ENCODE peak calls at places on chromosome 7, in ten cellular contexts. E is AG04450, B is ovary, G is stomach, K is astrocyte, H is type B pancreatic cell, P is left ventricle myocardium inferior, R is dorsolateral prefrontal cortex, N is lower lobe of right lung, W is HCT116. C is an unnamed sample.

GRCh38 chr7:96671854-96672253 is 37.8 kb downstream of the SEM1 start:
- DNase-seq in E (no peak), B (no peak), G (no peak), K (no peak), H (no peak), P (no peak), R (no peak), N (no peak), W (no peak), C (no peak)

GRCh38 chr7:42097756-42098155 is 139.3 kb downstream of the GLI3 start:
- DNase-seq in E (no peak), B (no peak), G (no peak), K (peak; percentile 82), H (no peak), P (no peak), R (no peak), N (no peak), W (no peak), C (no peak)

GRCh38 chr7:102073931-102074880 is 212.5 kb upstream of the SH2B2 start:
- DNase-seq in E (no peak), B (no peak), G (no peak), K (no peak), H (no peak), P (no peak), R (no peak), N (no peak), W (no peak), C (no peak)

GRCh38 chr7:100137851-100138760 is 10.6 kb upstream of the LAMTOR4 start:
- DNase-seq in E (no peak), B (no peak), G (peak; percentile 63), K (no peak), H (no peak), P (no peak), R (no peak), N (no peak), W (no peak), C (no peak)

GRCh38 chr7:101814081-101814995 is 3.1 kb upstream of the CUX1 start:
- DNase-seq in E (no peak), B (peak; percentile 72), G (peak; percentile 69), K (no peak), H (no peak), P (peak; percentile 51), R (peak; percentile 56), N (peak; percentile 82), W (no peak), C (no peak)

GRCh38 chr7:44882899-44883298 is 2.4 kb downstream of the PURB start:
- DNase-seq in E (no peak), B (no peak), G (no peak), K (peak; percentile 21), H (no peak), P (no peak), R (no peak), N (no peak), W (no peak), C (no peak)

GRCh38 chr7:130227883-130228575 is 20.4 kb downstream of the SSMEM1 start:
- DNase-seq in E (no peak), B (no peak), G (no peak), K (no peak), H (no peak), P (no peak), R (no peak), N (no peak), W (no peak), C (no peak)

GRCh38 chr7:91474074-91474473 is 209.8 kb downstream of the FZD1 start:
- DNase-seq in E (no peak), B (no peak), G (no peak), K (no peak), H (no peak), P (no peak), R (no peak), N (no peak), W (no peak), C (no peak)

GRCh38 chr7:45601094-45601493 is 26.9 kb downstream of the ADCY1 start:
- DNase-seq in E (no peak), B (no peak), G (peak; percentile 22), K (no peak), H (peak; percentile 24), P (no peak), R (no peak), N (no peak), W (no peak), C (peak; percentile 66)

GRCh38 chr7:128266891-128267839 is 26.1 kb downstream of the LEP start:
- DNase-seq in E (no peak), B (peak; percentile 49), G (peak; percentile 61), K (peak; percentile 47), H (no peak), P (peak; percentile 54), R (peak; percentile 51), N (no peak), W (no peak), C (peak; percentile 93)

GRCh38 chr7:8078418-8078817 is 109.8 kb downstream of the GLCCI1 start:
- DNase-seq in E (no peak), B (no peak), G (no peak), K (no peak), H (no peak), P (no peak), R (no peak), N (no peak), W (no peak), C (no peak)
- TF ChIP-seq CTCF in E (no peak), B (no peak), G (no peak), K (no peak), H (no peak), P (no peak), R (no peak), N (no peak), W (no peak), C (no peak)

GRCh38 chr7:503046-503574 is 16.5 kb downstream of the PDGFA start:
- DNase-seq in E (no peak), B (no peak), G (no peak), K (no peak), H (no peak), P (no peak), R (peak; percentile 34), N (peak; percentile 30), W (no peak), C (no peak)
- TF ChIP-seq CTCF in E (no peak), B (no peak), G (no peak), K (no peak), H (no peak), P (no peak), R (no peak), N (no peak), W (no peak), C (no peak)

GRCh38 chr7:71618281-71618680 is 486.3 kb downstream of the GALNT17 start:
- DNase-seq in E (no peak), B (no peak), G (no peak), K (peak; percentile 82), H (no peak), P (no peak), R (no peak), N (no peak), W (no peak), C (no peak)
- TF ChIP-seq CTCF in E (no peak), B (no peak), G (no peak), K (no peak), H (no peak), P (no peak), R (no peak), N (no peak), W (no peak), C (no peak)

DNA sequence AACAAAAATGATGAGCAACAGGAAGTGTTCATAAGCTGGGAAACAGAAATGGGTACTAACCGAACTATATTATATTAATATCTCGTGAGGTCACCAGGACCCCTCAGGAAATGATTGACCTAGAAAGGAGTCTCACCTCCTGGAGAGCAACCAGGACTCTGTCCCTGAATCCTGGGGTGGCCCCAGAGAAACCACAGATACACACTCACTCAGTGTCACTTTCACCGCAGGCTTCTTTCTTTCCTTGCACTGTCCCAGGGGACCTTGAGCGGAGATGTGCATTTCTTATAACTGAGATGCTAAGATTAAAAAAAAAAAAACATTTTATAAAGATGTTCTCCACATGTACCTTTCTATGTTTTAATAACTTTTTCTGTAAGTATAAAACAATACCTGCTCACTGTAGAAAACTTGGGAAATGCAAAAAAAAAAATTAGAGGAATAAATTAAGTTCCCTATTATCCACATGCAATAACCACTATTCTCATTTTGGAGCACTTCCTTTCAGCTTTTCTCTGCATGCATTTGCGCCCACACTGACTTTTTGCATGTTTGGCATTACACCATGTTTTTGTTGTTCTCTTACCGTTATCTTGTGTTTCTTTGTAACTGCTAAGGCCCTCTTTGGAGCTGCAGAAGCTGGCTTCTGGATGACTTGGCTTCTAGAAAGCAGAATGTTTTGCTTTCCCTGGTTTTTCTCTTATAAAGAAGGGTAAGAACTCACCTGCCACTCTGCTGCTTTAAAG is 15.0 kb downstream of the NOD1 start:
- DNase-seq in E (no peak), B (no peak), G (no peak), K (no peak), H (no peak), P (no peak), R (no peak), N (no peak), W (no peak), C (no peak)
- TF ChIP-seq CTCF in E (no peak), B (no peak), G (no peak), K (no peak), H (no peak), P (no peak), R (no peak), N (no peak), W (no peak), C (no peak)

GRCh38 chr7:153829523-153829922 is 222.7 kb upstream of the DPP6 start:
- DNase-seq in E (no peak), B (no peak), G (no peak), K (no peak), H (no peak), P (no peak), R (no peak), N (no peak), W (no peak), C (no peak)

GRCh38 chr7:153840861-153841260 is 211.3 kb upstream of the DPP6 start:
- DNase-seq in E (no peak), B (no peak), G (no peak), K (no peak), H (no peak), P (no peak), R (no peak), N (no peak), W (no peak), C (no peak)

GRCh38 chr7:153832160-153832559 is 220.0 kb upstream of the DPP6 start:
- DNase-seq in E (no peak), B (no peak), G (no peak), K (no peak), H (no peak), P (no peak), R (no peak), N (no peak), W (no peak), C (no peak)

GRCh38 chr7:153835712-153836265 is 216.4 kb upstream of the DPP6 start:
- DNase-seq in E (no peak), B (no peak), G (no peak), K (no peak), H (no peak), P (no peak), R (no peak), N (no peak), W (no peak), C (no peak)

DNA sequence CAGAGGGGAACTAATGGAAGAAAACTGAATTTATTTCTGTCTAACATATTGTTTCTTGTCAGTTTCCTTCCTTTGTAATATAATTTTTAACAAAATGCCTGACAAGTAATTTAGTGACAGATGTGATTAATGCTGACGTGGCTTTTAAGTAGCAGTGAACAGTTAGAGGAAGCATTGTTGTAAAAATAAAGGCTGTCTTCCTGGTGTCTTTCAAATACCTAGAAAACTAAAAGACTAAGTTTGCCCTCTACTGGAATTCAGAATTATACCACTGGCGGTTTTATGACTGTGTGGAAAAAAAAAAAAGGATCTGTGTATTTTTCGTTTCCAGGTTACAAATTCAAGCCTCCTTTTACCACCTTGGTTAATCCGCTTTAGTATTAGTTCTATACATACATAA is 217.1 kb upstream of the DPP6 start:
- DNase-seq in E (no peak), B (no peak), G (no peak), K (no peak), H (no peak), P (no peak), R (no peak), N (no peak), W (no peak), C (no peak)
- TF ChIP-seq CTCF in E (no peak), B (no peak), G (no peak), K (no peak), H (no peak), P (peak; percentile 32), R (peak; percentile 9), N (no peak), W (no peak), C (no peak)

C was measured in osteocyte.